ENCODE peak calls at places on chromosomes 2 and 18, in four cellular contexts. K is A549, F is left ventricle myocardium inferior, Q is heart left ventricle. C is an unnamed sample.
A peak's percentile ranks its signal among the peaks of the same experiment; 100 is the strongest.

GRCh38 chr2:46298522-46299351 is 1.5 kb downstream of the EPAS1 start:
- DNase-seq in K (peak; percentile 72), F (peak; percentile 73), Q (peak; percentile 79), C (peak; percentile 28)

GRCh38 chr18:70289351-70290330 is 796 bp downstream of the SOCS6 start:
- DNase-seq in K (no peak), F (peak; percentile 35), Q (peak; percentile 45), C (no peak)

GRCh38 chr2:36695746-36696415 is 626 bp upstream of the VIT start:
- DNase-seq in K (no peak), F (no peak), Q (no peak), C (no peak)

GRCh38 chr2:119282966-119283511 is 59.4 kb downstream of the STEAP3 start:
- DNase-seq in K (no peak), F (peak; percentile 60), Q (peak; percentile 73), C (no peak)

GRCh38 chr2:240932001-240932723 is 26.0 kb downstream of the CROCC2 start:
- DNase-seq in K (no peak), F (no peak), Q (peak; percentile 15), C (no peak)

GRCh38 chr2:156466739-156467405 is 30.7 kb downstream of the GPD2 start:
- DNase-seq in K (no peak), F (peak; percentile 37), Q (peak; percentile 75), C (no peak)

GRCh38 chr2:72788756-72789155 is 37.1 kb downstream of the EXOC6B start:
- DNase-seq in K (no peak), F (no peak), Q (no peak), C (no peak)

GRCh38 chr2:59584958-59585357 is 968.5 kb downstream of the BCL11A start:
- DNase-seq in K (no peak), F (no peak), Q (no peak), C (no peak)

GRCh38 chr2:86627550-86627949 is 3.9 kb upstream of the RNF103 start:
- DNase-seq in K (no peak), F (no peak), Q (no peak), C (no peak)
- H3K9me3 ChIP-seq in K (no peaks in the 10 kb centered on the region), F (no peaks in the 10 kb centered on the region), Q (no peaks in the 10 kb centered on the region), C (no peaks in the 10 kb centered on the region)

GRCh38 chr2:127107622-127107999 is 657 bp upstream of the BIN1 start:
- DNase-seq in K (peak; percentile 84), F (no peak), Q (no peak), C (no peak)
- TF ChIP-seq CTCF in K (no peak), F (no peak), Q (no peak), C (no peak)

DNA sequence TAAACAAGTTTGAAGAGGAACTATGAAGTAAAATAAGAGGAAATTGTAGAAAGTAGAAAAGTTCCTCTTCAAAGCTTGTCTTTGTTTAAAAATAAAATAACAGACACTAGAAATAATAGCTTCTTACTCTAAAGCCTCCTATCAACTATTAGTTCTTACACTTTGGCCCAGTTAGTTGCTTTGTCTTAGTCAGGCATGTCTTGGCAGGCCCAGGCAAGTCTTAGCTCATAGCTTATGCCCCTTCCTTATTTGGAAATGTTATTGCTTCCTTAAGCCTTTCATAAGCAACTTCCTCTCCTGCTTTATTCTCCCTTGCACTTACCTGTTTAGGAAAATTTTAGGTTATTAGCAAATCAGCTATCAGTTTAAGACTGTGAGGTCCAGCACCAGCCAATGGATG is 950.6 kb upstream of the LRATD1 start:
- DNase-seq in K (no peak), F (no peak), Q (no peak), C (no peak)
- H3K9me3 ChIP-seq in K (peaks cover 27% of the 10 kb centered on the region), F (peaks cover 34% of the 10 kb centered on the region), Q (no peaks in the 10 kb centered on the region), C (no peaks in the 10 kb centered on the region)

GRCh38 chr18:26386002-26386401 is 159.8 kb downstream of the TAF4B start:
- DNase-seq in K (no peak), F (no peak), Q (no peak), C (no peak)
- TF ChIP-seq CTCF in K (no peak), F (no peak), Q (no peak), C (no peak)

GRCh38 chr18:27276886-27277285 is 91.8 kb upstream of the CHST9 start:
- DNase-seq in K (no peak), F (no peak), Q (no peak), C (no peak)
- H3K9me3 ChIP-seq in K (no peaks in the 10 kb centered on the region), F (no peaks in the 10 kb centered on the region), Q (no peaks in the 10 kb centered on the region), C (no peaks in the 10 kb centered on the region)

GRCh38 chr2:19373352-19373751 is 14.9 kb upstream of the OSR1 start:
- DNase-seq in K (no peak), F (no peak), Q (no peak), C (no peak)

GRCh38 chr2:19371996-19372582 is 13.7 kb upstream of the OSR1 start:
- DNase-seq in K (no peak), F (no peak), Q (no peak), C (no peak)

GRCh38 chr2:19380532-19380931 is 22.1 kb upstream of the OSR1 start:
- DNase-seq in K (no peak), F (no peak), Q (no peak), C (no peak)

GRCh38 chr2:19378939-19379338 is 20.5 kb upstream of the OSR1 start:
- DNase-seq in K (no peak), F (no peak), Q (no peak), C (no peak)

DNA sequence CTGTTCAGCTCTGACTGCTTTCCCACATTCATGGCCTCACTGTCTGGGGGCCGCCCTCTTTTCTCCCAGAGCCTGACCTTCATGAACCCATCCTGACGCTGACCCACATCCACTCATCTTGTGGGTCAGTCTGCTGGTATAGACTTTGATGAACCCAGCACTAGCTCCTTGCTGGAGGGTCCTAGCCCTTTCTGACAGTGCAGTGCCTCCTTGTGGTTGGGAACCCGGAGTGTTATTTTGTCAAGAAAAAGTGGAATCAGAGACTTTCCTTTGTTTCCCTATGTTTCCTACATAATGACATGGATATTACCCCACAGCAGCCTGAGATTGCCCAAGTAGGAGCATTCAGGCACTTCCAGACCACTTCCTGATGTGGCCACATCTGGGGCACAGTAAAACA is 19.3 kb upstream of the OSR1 start:
- DNase-seq in K (no peak), F (no peak), Q (no peak), C (no peak)
- TF ChIP-seq CTCF in K (no peak), F (no peak), Q (no peak), C (peak; percentile 23)

GRCh38 chr18:35244671-35245070 is 3.8 kb downstream of the ZNF397 start:
- DNase-seq in K (no peak), F (no peak), Q (no peak), C (no peak)

GRCh38 chr18:35248429-35248828 is 7.6 kb downstream of the ZNF397 start:
- DNase-seq in K (no peak), F (no peak), Q (no peak), C (no peak)

GRCh38 chr18:35245719-35246317 is 5.0 kb downstream of the ZNF397 start:
- DNase-seq in K (no peak), F (no peak), Q (no peak), C (no peak)

GRCh38 chr18:35247412-35248249 is 6.8 kb downstream of the ZNF397 start:
- DNase-seq in K (no peak), F (no peak), Q (no peak), C (no peak)

GRCh38 chr18:35246831-35247230 is 6.0 kb downstream of the ZNF397 start:
- DNase-seq in K (no peak), F (no peak), Q (no peak), C (no peak)
- H3K9me3 ChIP-seq in K (peaks cover 94% of the 10 kb centered on the region), F (no peaks in the 10 kb centered on the region), Q (no peaks in the 10 kb centered on the region), C (no peaks in the 10 kb centered on the region)

GRCh38 chr2:152755029-152755428 is 36.6 kb downstream of the ARL6IP6 start:
- DNase-seq in K (no peak), F (no peak), Q (no peak), C (no peak)
- TF ChIP-seq CTCF in K (peak; percentile 38), F (peak; percentile 31), Q (no peak), C (no peak)

GRCh38 chr18:8412117-8412516 is 197.1 kb upstream of the RAB12 start:
- DNase-seq in K (no peak), F (no peak), Q (no peak), C (no peak)

GRCh38 chr18:8413189-8413588 is 196.0 kb upstream of the RAB12 start:
- DNase-seq in K (no peak), F (no peak), Q (no peak), C (no peak)

GRCh38 chr18:8416212-8417019 is 192.8 kb upstream of the RAB12 start:
- DNase-seq in K (no peak), F (no peak), Q (no peak), C (no peak)

GRCh38 chr18:8411492-8411891 is 197.7 kb upstream of the RAB12 start:
- DNase-seq in K (no peak), F (no peak), Q (no peak), C (no peak)

DNA sequence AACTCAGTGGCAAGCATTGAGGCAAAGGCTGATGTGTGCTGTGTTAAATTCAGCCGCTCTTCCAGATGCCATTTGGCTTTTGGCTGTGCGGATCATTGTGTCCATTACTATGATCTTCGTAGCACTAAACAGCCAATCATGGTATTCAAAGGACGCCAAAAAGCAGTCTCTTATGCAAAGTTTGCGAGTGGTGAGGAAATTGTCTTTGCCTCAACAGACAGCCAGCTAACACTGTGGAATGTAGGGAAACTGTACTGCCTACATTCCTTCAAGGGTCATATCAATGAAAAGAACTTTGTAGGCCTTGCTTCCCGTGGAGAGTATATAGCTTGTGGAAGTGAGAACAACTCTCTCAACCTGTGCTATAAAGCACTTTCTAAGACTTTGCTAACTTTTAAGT is 195.5 kb upstream of the RAB12 start:
- DNase-seq in K (no peak), F (no peak), Q (no peak), C (no peak)
- H3K9me3 ChIP-seq in K (peaks cover 19% of the 10 kb centered on the region), F (peaks cover 59% of the 10 kb centered on the region), Q (no peaks in the 10 kb centered on the region), C (no peaks in the 10 kb centered on the region)

GRCh38 chr2:48605482-48606175 is 12.0 kb upstream of the GTF2A1L start:
- DNase-seq in K (no peak), F (no peak), Q (no peak), C (no peak)

GRCh38 chr2:48600204-48600813 is 17.3 kb upstream of the GTF2A1L start:
- DNase-seq in K (no peak), F (no peak), Q (no peak), C (no peak)

GRCh38 chr2:48601349-48601748 is 16.3 kb upstream of the GTF2A1L start:
- DNase-seq in K (no peak), F (no peak), Q (peak; percentile 34), C (no peak)

DNA sequence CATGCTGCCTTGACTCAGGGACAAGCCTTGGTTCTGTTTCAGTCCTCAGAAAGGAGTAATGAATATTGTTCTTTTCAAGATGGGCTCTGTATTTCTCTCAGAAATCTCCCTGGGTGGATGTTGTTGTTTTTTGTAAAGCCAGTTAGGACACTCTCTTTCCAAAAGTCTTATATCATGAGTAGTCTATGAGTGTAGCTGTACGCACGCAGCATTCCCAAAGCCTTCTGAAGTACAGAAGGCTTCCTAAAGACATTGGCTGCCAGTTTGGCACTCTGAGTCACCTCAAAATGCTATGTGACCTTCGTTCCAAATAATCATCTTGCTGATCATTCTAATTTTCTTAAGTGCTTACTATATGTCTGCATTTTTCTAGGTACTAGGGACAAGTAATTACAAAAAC is 16.7 kb upstream of the GTF2A1L start:
- DNase-seq in K (no peak), F (no peak), Q (no peak), C (no peak)
- TF ChIP-seq CTCF in K (no peak), F (no peak), Q (no peak), C (no peak)